ENCODE peak calls at places on chromosomes 5 and 9, in ten cellular contexts. S is activated T-helper 9 cell treated with anti-CD3 and anti-CD28 coated beads, Interleukin-2, amount 50 U/mL, for 16 hours; E is CD4-positive, alpha-beta T cell; W is activated CD8-positive, alpha-beta memory T cell treated with anti-CD3 and anti-CD28 coated beads, Interleukin-2, amount 50 U/mL, for 4 hours; N is HS-27A; R is progenitor cell of endocrine pancreas; Z is ovary; M is stimulated activated CD8-positive, alpha-beta memory T cell treated with anti-CD3 and anti-CD28 coated beads, Interleukin-12 subunit alpha, Interleukin-12 subunit beta, amount 100 ng/mL, for 1 hour; O is right atrium auricular region; U is sciatic nerve. G is an unnamed sample.

GRCh38 chr5:107671742-107672211 is 1.0 kb upstream of the EFNA5 start:
- DNase-seq in W (no peak), U (peak), O (no peak), N (no peak), E (no peak), Z (no peak), S (no peak), R (no peak), M (no peak), G (no peak)

GRCh38 chr5:33840927-33841547 is 50.8 kb downstream of the ADAMTS12 start:
- DNase-seq in O (no peak), N (no peak), S (no peak), U (no peak), W (no peak), M (no peak), E (no peak), Z (no peak), R (no peak), G (no peak)

GRCh38 chr9:117245225-117245624 is 169.6 kb downstream of the ASTN2 start:
- DNase-seq in Z (no peak), E (no peak), R (no peak), M (no peak), U (no peak), W (no peak), O (no peak), S (no peak), N (no peak), G (no peak)

GRCh38 chr9:114324492-114324891 is 1.6 kb downstream of the ORM1 start:
- DNase-seq in Z (no peak), R (peak), O (no peak), U (no peak), S (no peak), N (no peak), E (no peak), W (no peak), M (no peak), G (no peak)

GRCh38 chr5:122584411-122585110 is 190.3 kb upstream of the SNX2 start:
- DNase-seq in U (no peak), W (no peak), M (no peak), N (no peak), R (no peak), Z (no peak), E (no peak), O (no peak), S (no peak), G (no peak)

GRCh38 chr5:79408028-79408427 is 105.9 kb downstream of the HOMER1 start:
- DNase-seq in N (no peak), Z (no peak), R (no peak), M (no peak), U (no peak), E (no peak), W (no peak), O (no peak), S (no peak), G (no peak)

GRCh38 chr9:101398930-101399640 is 434 bp downstream of the ZNF189 start:
- DNase-seq in O (no peak), M (peak), N (no peak), S (no peak), U (peak), E (no peak), R (no peak), Z (no peak), W (no peak), G (no peak)

GRCh38 chr5:170333161-170333909 is 35.8 kb upstream of the LCP2 start:
- DNase-seq in Z (no peak), O (no peak), N (no peak), M (peak), U (no peak), W (peak), S (peak), E (peak), R (no peak), G (no peak)

GRCh38 chr5:55407059-55407684 is 99.4 kb downstream of the MTREX start:
- DNase-seq in E (no peak), S (no peak), W (no peak), O (no peak), N (peak), U (no peak), M (no peak), Z (no peak), R (no peak), G (no peak)

GRCh38 chr5:120413706-120414105 is 50.4 kb upstream of the PRR16 start:
- DNase-seq in R (no peak), U (no peak), N (no peak), Z (no peak), O (no peak), S (no peak), M (no peak), W (no peak), E (no peak), G (no peak)

GRCh38 chr5:82707741-82708140 is 369.5 kb downstream of the TMEM167A start:
- DNase-seq in S (no peak), N (no peak), Z (no peak), M (no peak), O (no peak), W (no peak), U (no peak), R (no peak), E (no peak), G (no peak)

GRCh38 chr9:80615964-80616363 is 1044.2 kb downstream of the TLE4 start:
- DNase-seq in N (no peak), E (no peak), W (no peak), R (no peak), Z (no peak), O (no peak), S (no peak), U (no peak), M (no peak), G (no peak)

GRCh38 chr9:136219276-136219675 is 14.3 kb upstream of the LHX3 start:
- DNase-seq in E (no peak), S (no peak), R (no peak), M (no peak), W (no peak), N (no peak), O (no peak), U (no peak), Z (no peak), G (no peak)

GRCh38 chr9:93830224-93830596 is 124.9 kb downstream of the BARX1 start:
- DNase-seq in W (no peak), S (no peak), U (no peak), O (no peak), Z (no peak), E (no peak), R (no peak), M (no peak), N (no peak), G (no peak)

GRCh38 chr5:54320256-54320655 is 9.9 kb upstream of the ARL15 start:
- DNase-seq in Z (no peak), R (no peak), O (no peak), W (no peak), S (no peak), E (no peak), M (no peak), N (no peak), U (no peak), G (no peak)

GRCh38 chr9:35811364-35812024 is 568 bp downstream of the SPAG8 start:
- DNase-seq in R (no peak), S (no peak), N (no peak), E (no peak), U (peak), Z (no peak), M (no peak), O (no peak), W (no peak), G (no peak)

GRCh38 chr5:1364211-1364610 is 19.3 kb upstream of the CLPTM1L start:
- DNase-seq in E (no peak), O (no peak), U (no peak), M (no peak), Z (no peak), R (no peak), W (no peak), S (no peak), N (no peak), G (no peak)

GRCh38 chr5:1476181-1476966 is 31.1 kb upstream of the SLC6A3 start:
- DNase-seq in N (no peak), U (peak), S (no peak), O (no peak), Z (no peak), M (no peak), E (no peak), W (no peak), R (no peak), G (no peak)

GRCh38 chr5:71905804-71906711 is 187.0 kb downstream of the CARTPT start:
- DNase-seq in S (no peak), R (no peak), W (no peak), M (no peak), U (no peak), Z (peak), O (no peak), E (no peak), N (no peak), G (no peak)

GRCh38 chr5:140366770-140367630 is 7.0 kb downstream of the SLC4A9 start:
- DNase-seq in R (no peak), N (no peak), U (peak), O (no peak), Z (no peak), S (no peak), W (no peak), M (no peak), E (no peak), G (no peak)

GRCh38 chr5:167614294-167615104 is 676.9 kb upstream of the WWC1 start:
- DNase-seq in Z (no peak), E (no peak), S (no peak), R (no peak), O (no peak), N (no peak), U (no peak), M (no peak), W (no peak), G (no peak)

GRCh38 chr9:132243156-132244074 is 81.6 kb downstream of the NTNG2 start:
- DNase-seq in S (no peak), M (no peak), R (no peak), O (no peak), Z (no peak), W (no peak), N (no peak), U (no peak), E (no peak), G (no peak)

GRCh38 chr9:132645306-132645705 is 24.5 kb downstream of the DDX31 start:
- DNase-seq in U (no peak), E (no peak), S (no peak), O (no peak), W (no peak), N (no peak), Z (no peak), M (no peak), R (no peak), G (no peak)

GRCh38 chr5:76388791-76389512 is 14.1 kb upstream of the IQGAP2 start:
- DNase-seq in N (no peak), S (no peak), E (no peak), R (no peak), W (no peak), M (no peak), Z (no peak), U (no peak), O (no peak), G (no peak)

GRCh38 chr9:78865757-78866156 is 568.8 kb downstream of the PSAT1 start:
- DNase-seq in Z (no peak), R (no peak), N (no peak), U (no peak), W (no peak), O (no peak), M (no peak), E (no peak), S (no peak), G (no peak)

GRCh38 chr9:132864277-132864676 is 13.8 kb downstream of the AK8 start:
- DNase-seq in Z (no peak), S (no peak), U (no peak), M (no peak), N (no peak), E (no peak), R (no peak), W (no peak), O (no peak), G (no peak)

GRCh38 chr9:77960356-77961153 is 71.1 kb downstream of the GNAQ start:
- DNase-seq in R (no peak), S (no peak), W (no peak), N (no peak), E (no peak), O (no peak), Z (no peak), U (no peak), M (no peak), G (no peak)

GRCh38 chr5:129664336-129664937 is 83.5 kb upstream of the MINAR2 start:
- DNase-seq in R (no peak), W (peak), U (peak), N (no peak), S (no peak), E (no peak), Z (no peak), M (peak), O (peak), G (no peak)

GRCh38 chr9:129624168-129624759 is 1.7 kb upstream of the NTMT1 start:
- DNase-seq in M (peak), R (peak), Z (no peak), O (no peak), U (no peak), S (peak), N (no peak), E (peak), W (peak), G (peak)

GRCh38 chr9:68934319-68934644 is 79.6 kb downstream of the PRKACG start:
- DNase-seq in E (no peak), W (no peak), O (no peak), U (no peak), M (no peak), S (no peak), R (no peak), Z (no peak), N (no peak), G (no peak)

G was measured in HL-60.